ENCODE peak calls at places on chromosomes 5 and 9, in five cellular contexts. P is A549, S is K562, A is GM12878, I is HepG2. O is an unnamed sample.

GRCh38 chr9:108994695-108995094 is 18.6 kb downstream of the CTNNAL1 start:
- DNase-seq in P (no peak), I (no peak), A (no peak), S (peak), O (no peak)

GRCh38 chr5:169192572-169192971 is 108.4 kb downstream of the SLIT3 start:
- DNase-seq in I (no peak), A (no peak), S (no peak), P (no peak), O (no peak)

GRCh38 chr9:114696814-114697544 is 15.0 kb upstream of the TEX48 start:
- DNase-seq in P (no peak), A (peak), S (no peak), I (no peak), O (no peak)

GRCh38 chr5:67752357-67752708 is 463.2 kb upstream of the PIK3R1 start:
- DNase-seq in A (no peak), P (no peak), I (no peak), S (no peak), O (no peak)

GRCh38 chr9:123138156-123138555 is 104.7 kb downstream of the GPR21 start:
- DNase-seq in A (no peak), I (no peak), P (no peak), S (no peak), O (no peak)

GRCh38 chr5:74767579-74767913 is 497 bp downstream of the NSA2 start:
- DNase-seq in S (no peak), A (no peak), P (peak), I (peak), O (peak)

GRCh38 chr5:179824745-179825112 is 4.0 kb downstream of the SQSTM1 start:
- DNase-seq in P (no peak), S (no peak), I (no peak), A (no peak), O (no peak)

GRCh38 chr9:79812099-79812498 is 240.3 kb downstream of the TLE4 start:
- DNase-seq in S (no peak), P (no peak), I (no peak), A (no peak), O (no peak)

GRCh38 chr5:60541980-60542379 is 158.0 kb downstream of the DEPDC1B start:
- DNase-seq in I (peak), S (no peak), P (no peak), A (peak), O (no peak)

GRCh38 chr5:88952996-88953643 is 70.1 kb upstream of the MEF2C start:
- DNase-seq in P (no peak), S (no peak), A (no peak), I (no peak), O (no peak)

GRCh38 chr5:143400541-143401252 is 2.8 kb downstream of the NR3C1 start:
- DNase-seq in S (no peak), I (no peak), A (no peak), P (no peak), O (no peak)

GRCh38 chr5:95959964-95960801 is 1.5 kb downstream of the ELL2 start:
- DNase-seq in P (peak), S (no peak), A (no peak), I (no peak), O (no peak)

GRCh38 chr5:135238622-135239460 is 160.2 kb downstream of the MACROH2A1 start:
- DNase-seq in I (no peak), P (no peak), A (no peak), S (no peak), O (no peak)

GRCh38 chr9:87629094-87629493 is 96.8 kb upstream of the CTSL start:
- DNase-seq in S (no peak), P (no peak), A (no peak), I (no peak), O (no peak)

GRCh38 chr9:129891519-129891918 is 56.3 kb downstream of the USP20 start:
- DNase-seq in P (no peak), S (no peak), A (no peak), I (no peak), O (no peak)

GRCh38 chr9:3863114-3863528 is 337.3 kb upstream of the RFX3 start:
- DNase-seq in P (peak), A (no peak), S (no peak), I (no peak), O (no peak)

GRCh38 chr5:170554566-170555267 is 50.9 kb downstream of the KCNIP1 start:
- DNase-seq in P (no peak), I (no peak), A (no peak), S (no peak), O (no peak)

GRCh38 chr5:129506092-129506491 is 46.0 kb downstream of the ADAMTS19 start:
- DNase-seq in P (no peak), S (no peak), I (no peak), A (no peak), O (no peak)

GRCh38 chr5:111461261-111461671 is 51.1 kb downstream of the STARD4 start:
- DNase-seq in A (no peak), I (no peak), P (peak), S (peak), O (peak)

GRCh38 chr5:145697251-145698016 is 137.7 kb downstream of the PRELID2 start:
- DNase-seq in P (peak), I (peak), A (no peak), S (peak), O (peak)

GRCh38 chr5:136058031-136058971 is 29.5 kb downstream of the TGFBI start:
- DNase-seq in S (no peak), P (peak), I (peak), A (no peak), O (peak)

GRCh38 chr9:116152941-116153764 is 438 bp upstream of the PAPPA start:
- DNase-seq in A (no peak), S (no peak), P (peak), I (no peak), O (peak)

GRCh38 chr9:33076031-33076359 is 479 bp downstream of the SMU1 start:
- DNase-seq in P (no peak), S (no peak), I (peak), A (no peak), O (peak)

GRCh38 chr5:89534331-89534730 is 651.3 kb upstream of the MEF2C start:
- DNase-seq in S (no peak), A (no peak), P (no peak), I (no peak), O (no peak)

GRCh38 chr9:125747765-125748510 is 765 bp downstream of the PBX3 start:
- DNase-seq in I (no peak), S (peak), P (peak), A (no peak), O (peak)

GRCh38 chr5:45639038-45639437 is 57.1 kb downstream of the HCN1 start:
- DNase-seq in P (no peak), S (no peak), I (no peak), A (no peak), O (peak)

GRCh38 chr5:55564716-55565115 is 30.0 kb upstream of the PLPP1 start:
- DNase-seq in A (peak), P (no peak), I (no peak), S (no peak), O (no peak)

GRCh38 chr5:93117753-93118531 is 463.1 kb downstream of the NR2F1-AS1 start:
- DNase-seq in S (no peak), I (no peak), A (no peak), P (no peak), O (no peak)

DNA sequence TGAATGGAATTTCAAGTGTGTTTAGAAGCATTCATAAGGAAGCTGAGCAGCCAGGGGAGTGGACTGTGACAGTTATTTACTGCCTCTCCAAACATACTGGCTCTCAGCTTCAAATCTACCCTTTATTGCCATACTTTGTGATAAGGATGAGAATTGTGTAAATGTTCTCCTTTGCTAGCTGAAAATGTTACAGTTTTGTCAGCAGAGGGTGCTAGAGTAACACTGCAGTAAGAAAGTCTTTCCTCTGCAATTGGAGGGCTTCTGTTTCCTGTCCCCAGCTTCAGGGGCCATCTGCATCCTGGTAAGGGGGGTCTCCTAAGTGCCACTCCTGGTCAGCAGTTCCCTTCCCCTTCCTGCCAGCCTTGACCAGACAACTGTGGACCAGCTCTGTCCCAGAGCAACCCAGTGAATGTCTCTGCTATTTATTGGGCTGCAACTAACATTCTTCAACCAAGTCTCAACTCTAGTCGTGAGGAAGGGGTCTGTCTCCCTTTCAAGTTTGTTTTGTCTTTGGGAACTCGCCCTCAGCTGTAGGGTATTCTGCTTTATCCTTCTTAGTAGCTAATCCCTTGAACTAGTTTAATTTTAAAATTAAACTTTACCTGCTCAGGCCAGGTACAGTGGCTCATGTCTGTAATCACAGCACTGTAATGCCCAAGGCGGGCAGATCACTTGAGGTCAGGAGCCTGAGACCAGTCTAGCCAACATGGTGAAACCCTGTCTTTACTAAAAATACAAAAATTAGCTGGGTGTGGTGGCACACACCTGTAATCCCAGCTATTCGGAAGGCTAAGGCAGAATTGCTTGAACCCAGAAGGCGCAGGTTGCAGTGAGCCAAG is 45.3 kb downstream of the RAPGEF6 start:
- DNase-seq in A (peak), S (peak), P (peak), I (peak), O (peak)
- TF ChIP-seq JUNB in A (no peak), S (no peak), P (no peak), I (no peak), O (no peak)

GRCh38 chr5:91474201-91474600 is 91.1 kb upstream of the ARRDC3 start:
- DNase-seq in S (no peak), P (no peak), I (no peak), A (no peak), O (no peak)

GRCh38 chr5:91477408-91477807 is 94.3 kb upstream of the ARRDC3 start:
- DNase-seq in I (no peak), A (no peak), P (no peak), S (no peak), O (no peak)

DNA sequence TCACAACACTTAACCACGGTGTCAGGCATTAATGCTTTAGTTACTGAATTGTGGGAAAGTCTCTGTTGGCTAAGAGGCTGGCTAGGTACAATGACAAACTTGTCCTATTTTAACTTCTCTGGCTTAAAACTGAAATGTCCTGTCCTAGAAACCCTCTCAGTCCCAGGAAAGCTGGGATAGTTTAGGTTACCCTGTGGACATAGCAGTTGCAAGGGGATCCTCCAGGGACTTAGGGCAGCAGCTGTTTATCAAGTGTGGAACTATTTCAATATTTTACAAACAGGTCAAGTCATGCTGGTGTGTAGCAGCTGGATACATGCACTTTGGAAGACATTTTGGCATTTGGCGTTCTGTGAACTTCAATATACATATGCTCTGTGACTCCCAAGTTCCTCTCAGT is 95.0 kb upstream of the ARRDC3 start:
- DNase-seq in S (no peak), P (no peak), A (no peak), I (no peak), O (no peak)
- TF ChIP-seq JUNB in S (no peak), P (no peak), A (no peak), I (no peak), O (no peak)

GRCh38 chr5:11955386-11955785 is 51.1 kb upstream of the CTNND2 start:
- DNase-seq in S (no peak), I (no peak), P (no peak), A (no peak), O (no peak)
- TF ChIP-seq JUNB in S (no peak), I (no peak), P (no peak), A (no peak), O (no peak)

GRCh38 chr5:64147379-64147778 is 18.3 kb upstream of the RNF180 start:
- DNase-seq in I (no peak), S (no peak), P (no peak), A (no peak), O (no peak)

GRCh38 chr5:64149268-64149667 is 16.4 kb upstream of the RNF180 start:
- DNase-seq in P (no peak), A (no peak), I (no peak), S (no peak), O (no peak)

GRCh38 chr5:64140018-64140417 is 25.6 kb upstream of the RNF180 start:
- DNase-seq in S (no peak), I (no peak), P (no peak), A (no peak), O (no peak)

GRCh38 chr5:64147849-64148441 is 17.7 kb upstream of the RNF180 start:
- DNase-seq in I (peak), S (peak), A (no peak), P (peak), O (peak)

GRCh38 chr5:64144429-64145215 is 21.0 kb upstream of the RNF180 start:
- DNase-seq in S (no peak), P (no peak), I (no peak), A (no peak), O (no peak)
- TF ChIP-seq JUNB in S (no peak), P (no peak), I (no peak), A (no peak), O (no peak)

DNA sequence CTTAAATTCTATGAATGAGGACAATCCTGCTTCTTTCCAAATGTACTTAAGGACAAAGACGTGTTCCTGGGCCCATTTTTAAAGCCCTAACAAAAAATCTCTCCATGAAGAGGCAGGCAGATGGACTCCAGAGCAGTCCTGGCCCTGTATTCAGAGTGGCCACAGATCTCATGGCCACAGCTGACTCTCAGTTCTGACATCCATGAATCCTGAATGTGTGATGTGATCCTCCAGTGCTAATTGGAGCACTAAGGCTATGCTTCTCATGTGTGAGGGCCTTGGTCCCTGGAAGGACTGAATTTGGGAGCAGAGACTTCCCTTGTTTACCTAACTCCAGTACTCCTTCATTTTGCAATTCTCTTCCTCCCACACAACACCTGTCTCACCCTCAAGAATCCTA is 373.0 kb downstream of the AGTPBP1 start:
- DNase-seq in P (no peak), S (no peak), A (no peak), I (no peak), O (no peak)
- TF ChIP-seq JUNB in P (no peak), S (no peak), A (no peak), I (no peak), O (no peak)

GRCh38 chr9:134778841-134779411 is 101.7 kb upstream of the FCN2 start:
- DNase-seq in P (peak), A (no peak), I (peak), S (peak), O (peak)
- TF ChIP-seq JUNB in P (no peak), A (no peak), I (no peak), S (no peak), O (no peak)

DNA sequence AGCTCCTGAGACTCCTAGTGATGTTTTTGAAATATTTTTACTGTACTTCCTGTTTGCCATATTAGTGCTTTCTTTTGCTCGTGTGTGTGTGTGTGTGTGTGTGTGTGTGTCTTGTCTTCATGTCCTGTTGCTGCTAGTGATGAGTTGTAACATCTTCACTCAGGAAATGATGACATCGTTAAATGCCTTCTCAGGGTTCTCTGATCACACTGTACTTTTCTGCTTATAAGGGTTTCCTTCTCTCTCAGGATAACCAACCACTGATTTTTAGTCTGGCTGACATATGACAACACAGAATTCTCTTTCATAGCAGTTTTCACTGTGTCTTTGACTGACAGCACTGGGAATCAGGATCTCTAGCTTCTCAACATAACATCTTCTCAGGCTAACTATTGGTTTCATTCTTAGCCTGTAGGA is 16.1 kb downstream of the SV2C start:
- DNase-seq in P (no peak), S (no peak), A (peak), I (no peak), O (no peak)
- TF ChIP-seq JUNB in P (no peak), S (no peak), A (peak), I (no peak), O (no peak)

DNA sequence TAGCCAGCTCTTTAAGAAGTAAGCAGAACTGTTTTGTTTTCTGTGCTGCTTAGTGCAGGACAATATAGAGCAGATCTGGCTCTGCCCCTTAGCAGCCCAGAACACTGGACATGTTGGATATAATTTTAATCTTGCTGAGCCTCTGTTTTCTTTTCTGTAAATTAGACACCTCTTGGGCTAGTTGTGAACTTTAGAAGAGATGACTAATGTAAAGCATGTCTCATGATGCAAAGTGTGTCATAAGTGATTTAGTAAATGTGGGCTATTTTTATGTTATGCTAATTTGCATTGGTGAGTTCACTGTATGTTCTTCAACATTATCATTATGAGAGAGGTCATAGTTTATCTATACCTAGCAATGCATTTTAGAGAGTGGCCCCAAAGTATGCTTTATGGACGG is 156.1 kb upstream of the ADAMTSL1 start:
- DNase-seq in P (no peak), A (no peak), S (no peak), I (no peak), O (no peak)
- TF ChIP-seq JUNB in P (no peak), A (no peak), S (no peak), I (no peak), O (no peak)

O was measured in GM23338.